ENCODE peak calls at places on chromosomes 6 and 20, in seven cellular contexts. One of them, this sample, is unnamed.

GRCh38 chr6:137707590-137708360 is 159.3 kb upstream of the TNFAIP3 start:
- DNase-seq in HepG2: peak
- DNase-seq in sigmoid colon: peak
- DNase-seq in SK-N-SH: peak
- DNase-seq in stomach: peak
- DNase-seq in GM12891: peak
- DNase-seq in spleen: peak
- DNase-seq in this sample: no peak

GRCh38 chr6:157447735-157448134 is 66.7 kb downstream of the ZDHHC14 start:
- DNase-seq in HepG2: no peak
- DNase-seq in sigmoid colon: no peak
- DNase-seq in SK-N-SH: no peak
- DNase-seq in stomach: no peak
- DNase-seq in GM12891: no peak
- DNase-seq in spleen: no peak
- DNase-seq in this sample: no peak

GRCh38 chr6:84424956-84425355 is 197.5 kb upstream of the CEP162 start:
- DNase-seq in HepG2: no peak
- DNase-seq in sigmoid colon: no peak
- DNase-seq in SK-N-SH: peak
- DNase-seq in stomach: no peak
- DNase-seq in GM12891: no peak
- DNase-seq in spleen: no peak
- DNase-seq in this sample: no peak

GRCh38 chr6:31945507-31946369 is at the start of gene CFB:
- DNase-seq in HepG2: peak
- DNase-seq in sigmoid colon: peak
- DNase-seq in SK-N-SH: no peak
- DNase-seq in stomach: peak
- DNase-seq in GM12891: no peak
- DNase-seq in spleen: peak
- DNase-seq in this sample: no peak

GRCh38 chr6:161792887-161793286 is 519.0 kb upstream of the AGPAT4 start:
- DNase-seq in HepG2: no peak
- DNase-seq in sigmoid colon: no peak
- DNase-seq in SK-N-SH: no peak
- DNase-seq in stomach: no peak
- DNase-seq in GM12891: no peak
- DNase-seq in spleen: no peak
- DNase-seq in this sample: no peak

GRCh38 chr20:24149881-24150307 is 161.3 kb upstream of the GGTLC1 start:
- DNase-seq in HepG2: peak
- DNase-seq in sigmoid colon: no peak
- DNase-seq in SK-N-SH: peak
- DNase-seq in stomach: no peak
- DNase-seq in GM12891: no peak
- DNase-seq in spleen: no peak
- DNase-seq in this sample: no peak

GRCh38 chr6:66189915-66190314 is 482.9 kb upstream of the EYS start:
- DNase-seq in HepG2: peak
- DNase-seq in sigmoid colon: no peak
- DNase-seq in SK-N-SH: no peak
- DNase-seq in stomach: no peak
- DNase-seq in GM12891: no peak
- DNase-seq in spleen: no peak
- DNase-seq in this sample: no peak

GRCh38 chr6:54770328-54770727 is 76.2 kb upstream of the FAM83B start:
- DNase-seq in HepG2: no peak
- DNase-seq in sigmoid colon: no peak
- DNase-seq in SK-N-SH: no peak
- DNase-seq in stomach: no peak
- DNase-seq in GM12891: no peak
- DNase-seq in spleen: no peak
- DNase-seq in this sample: no peak

GRCh38 chr6:11378639-11379038 is 146.2 kb upstream of the NEDD9 start:
- DNase-seq in HepG2: peak
- DNase-seq in sigmoid colon: no peak
- DNase-seq in SK-N-SH: no peak
- DNase-seq in stomach: no peak
- DNase-seq in GM12891: no peak
- DNase-seq in spleen: no peak
- DNase-seq in this sample: no peak

GRCh38 chr20:60984666-60985065 is 267.4 kb upstream of the CDH4 start:
- DNase-seq in HepG2: no peak
- DNase-seq in sigmoid colon: no peak
- DNase-seq in SK-N-SH: no peak
- DNase-seq in stomach: no peak
- DNase-seq in GM12891: no peak
- DNase-seq in spleen: no peak
- DNase-seq in this sample: no peak

GRCh38 chr20:37394543-37395410 is 48.8 kb downstream of the SRC start:
- DNase-seq in HepG2: no peak
- DNase-seq in sigmoid colon: no peak
- DNase-seq in SK-N-SH: peak
- DNase-seq in stomach: no peak
- DNase-seq in GM12891: no peak
- DNase-seq in spleen: peak
- DNase-seq in this sample: no peak
- TF ChIP-seq POLR2AphosphoS5 in HepG2: no peak
- TF ChIP-seq POLR2AphosphoS5 in sigmoid colon: no peak
- TF ChIP-seq POLR2AphosphoS5 in SK-N-SH: no peak
- TF ChIP-seq POLR2AphosphoS5 in stomach: no peak
- TF ChIP-seq POLR2AphosphoS5 in GM12891: no peak
- TF ChIP-seq POLR2AphosphoS5 in spleen: no peak
- TF ChIP-seq POLR2AphosphoS5 in this sample: no peak

GRCh38 chr6:25301358-25301757 is 22.2 kb downstream of the CARMIL1 start:
- DNase-seq in HepG2: no peak
- DNase-seq in sigmoid colon: no peak
- DNase-seq in SK-N-SH: no peak
- DNase-seq in stomach: no peak
- DNase-seq in GM12891: no peak
- DNase-seq in spleen: no peak
- DNase-seq in this sample: no peak

GRCh38 chr6:25303234-25303633 is 24.1 kb downstream of the CARMIL1 start:
- DNase-seq in HepG2: no peak
- DNase-seq in sigmoid colon: no peak
- DNase-seq in SK-N-SH: no peak
- DNase-seq in stomach: no peak
- DNase-seq in GM12891: no peak
- DNase-seq in spleen: no peak
- DNase-seq in this sample: no peak

GRCh38 chr6:25302156-25302555 is 23.0 kb downstream of the CARMIL1 start:
- DNase-seq in HepG2: no peak
- DNase-seq in sigmoid colon: no peak
- DNase-seq in SK-N-SH: no peak
- DNase-seq in stomach: no peak
- DNase-seq in GM12891: no peak
- DNase-seq in spleen: no peak
- DNase-seq in this sample: no peak

GRCh38 chr6:25306379-25306778 is 27.2 kb downstream of the CARMIL1 start:
- DNase-seq in HepG2: no peak
- DNase-seq in sigmoid colon: no peak
- DNase-seq in SK-N-SH: no peak
- DNase-seq in stomach: no peak
- DNase-seq in GM12891: no peak
- DNase-seq in spleen: no peak
- DNase-seq in this sample: no peak

GRCh38 chr6:25302677-25303128 is 23.5 kb downstream of the CARMIL1 start:
- DNase-seq in HepG2: no peak
- DNase-seq in sigmoid colon: no peak
- DNase-seq in SK-N-SH: no peak
- DNase-seq in stomach: no peak
- DNase-seq in GM12891: no peak
- DNase-seq in spleen: no peak
- DNase-seq in this sample: no peak
- TF ChIP-seq POLR2AphosphoS5 in HepG2: no peak
- TF ChIP-seq POLR2AphosphoS5 in sigmoid colon: no peak
- TF ChIP-seq POLR2AphosphoS5 in SK-N-SH: no peak
- TF ChIP-seq POLR2AphosphoS5 in stomach: peak
- TF ChIP-seq POLR2AphosphoS5 in GM12891: no peak
- TF ChIP-seq POLR2AphosphoS5 in spleen: no peak
- TF ChIP-seq POLR2AphosphoS5 in this sample: no peak

GRCh38 chr6:132820629-132821381 is 6.4 kb downstream of the RPS12 start:
- DNase-seq in HepG2: peak
- DNase-seq in sigmoid colon: no peak
- DNase-seq in SK-N-SH: no peak
- DNase-seq in stomach: no peak
- DNase-seq in GM12891: no peak
- DNase-seq in spleen: no peak
- DNase-seq in this sample: no peak

GRCh38 chr6:132817554-132818403 is 3.4 kb downstream of the RPS12 start:
- DNase-seq in HepG2: peak
- DNase-seq in sigmoid colon: no peak
- DNase-seq in SK-N-SH: no peak
- DNase-seq in stomach: no peak
- DNase-seq in GM12891: no peak
- DNase-seq in spleen: no peak
- DNase-seq in this sample: no peak

GRCh38 chr6:132819405-132820145 is 5.2 kb downstream of the RPS12 start:
- DNase-seq in HepG2: peak
- DNase-seq in sigmoid colon: no peak
- DNase-seq in SK-N-SH: no peak
- DNase-seq in stomach: no peak
- DNase-seq in GM12891: no peak
- DNase-seq in spleen: no peak
- DNase-seq in this sample: no peak

GRCh38 chr6:132816665-132817064 is 2.3 kb downstream of the RPS12 start:
- DNase-seq in HepG2: peak
- DNase-seq in sigmoid colon: no peak
- DNase-seq in SK-N-SH: no peak
- DNase-seq in stomach: no peak
- DNase-seq in GM12891: no peak
- DNase-seq in spleen: no peak
- DNase-seq in this sample: no peak

GRCh38 chr6:132818404-132819359 is 4.3 kb downstream of the RPS12 start:
- DNase-seq in HepG2: peak
- DNase-seq in sigmoid colon: no peak
- DNase-seq in SK-N-SH: no peak
- DNase-seq in stomach: no peak
- DNase-seq in GM12891: no peak
- DNase-seq in spleen: no peak
- DNase-seq in this sample: no peak
- TF ChIP-seq POLR2AphosphoS5 in HepG2: peak
- TF ChIP-seq POLR2AphosphoS5 in sigmoid colon: no peak
- TF ChIP-seq POLR2AphosphoS5 in SK-N-SH: peak
- TF ChIP-seq POLR2AphosphoS5 in stomach: no peak
- TF ChIP-seq POLR2AphosphoS5 in GM12891: peak
- TF ChIP-seq POLR2AphosphoS5 in spleen: peak
- TF ChIP-seq POLR2AphosphoS5 in this sample: peak

GRCh38 chr20:49889943-49890650 is 25.2 kb downstream of the SPATA2 start:
- DNase-seq in HepG2: no peak
- DNase-seq in sigmoid colon: peak
- DNase-seq in SK-N-SH: no peak
- DNase-seq in stomach: peak
- DNase-seq in GM12891: no peak
- DNase-seq in spleen: no peak
- DNase-seq in this sample: no peak

GRCh38 chr20:49887251-49887827 is 28.0 kb downstream of the SPATA2 start:
- DNase-seq in HepG2: no peak
- DNase-seq in sigmoid colon: peak
- DNase-seq in SK-N-SH: no peak
- DNase-seq in stomach: no peak
- DNase-seq in GM12891: no peak
- DNase-seq in spleen: peak
- DNase-seq in this sample: no peak

GRCh38 chr20:49889245-49889942 is 25.9 kb downstream of the SPATA2 start:
- DNase-seq in HepG2: no peak
- DNase-seq in sigmoid colon: peak
- DNase-seq in SK-N-SH: no peak
- DNase-seq in stomach: peak
- DNase-seq in GM12891: no peak
- DNase-seq in spleen: no peak
- DNase-seq in this sample: no peak

GRCh38 chr20:49887828-49888340 is 27.4 kb downstream of the SPATA2 start:
- DNase-seq in HepG2: no peak
- DNase-seq in sigmoid colon: peak
- DNase-seq in SK-N-SH: no peak
- DNase-seq in stomach: no peak
- DNase-seq in GM12891: no peak
- DNase-seq in spleen: no peak
- DNase-seq in this sample: no peak

GRCh38 chr20:49888341-49889244 is 26.7 kb downstream of the SPATA2 start:
- DNase-seq in HepG2: peak
- DNase-seq in sigmoid colon: peak
- DNase-seq in SK-N-SH: peak
- DNase-seq in stomach: peak
- DNase-seq in GM12891: peak
- DNase-seq in spleen: peak
- DNase-seq in this sample: peak
- TF ChIP-seq POLR2AphosphoS5 in HepG2: no peak
- TF ChIP-seq POLR2AphosphoS5 in sigmoid colon: no peak
- TF ChIP-seq POLR2AphosphoS5 in SK-N-SH: no peak
- TF ChIP-seq POLR2AphosphoS5 in stomach: no peak
- TF ChIP-seq POLR2AphosphoS5 in GM12891: no peak
- TF ChIP-seq POLR2AphosphoS5 in spleen: no peak
- TF ChIP-seq POLR2AphosphoS5 in this sample: no peak

DNA sequence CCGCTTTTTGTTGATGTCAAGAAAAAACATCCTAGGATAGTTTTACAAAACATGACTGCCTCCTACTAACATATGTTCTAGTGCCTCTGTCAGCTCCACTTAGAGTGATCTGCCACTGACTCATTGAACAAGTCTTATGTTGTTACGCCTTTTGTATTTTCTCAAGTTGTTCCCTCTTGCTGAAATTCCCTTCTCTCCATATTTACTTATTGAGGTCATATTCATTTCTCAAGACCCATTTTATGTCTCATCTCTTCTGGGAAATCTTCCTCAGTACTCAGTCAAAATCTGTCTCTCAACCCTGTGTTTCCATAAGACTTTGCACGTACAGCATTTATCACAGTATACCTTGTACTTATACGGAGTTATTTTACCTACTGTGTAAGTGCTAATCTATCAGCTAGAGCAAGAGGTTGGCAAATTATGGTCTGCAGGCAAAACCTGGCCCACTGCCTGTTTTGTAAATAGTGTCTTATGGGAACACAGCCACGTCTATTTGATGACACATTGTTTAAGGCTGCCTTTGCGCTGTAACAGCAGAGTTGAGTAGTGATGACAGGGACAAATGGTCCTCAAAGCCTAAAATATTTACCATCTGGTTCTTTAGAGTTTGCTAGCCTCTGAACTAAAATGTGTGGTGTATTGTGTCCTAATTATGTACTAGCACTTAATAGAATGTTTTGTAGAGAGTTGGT is 83.4 kb downstream of the ADGRB3 start:
- DNase-seq in HepG2: no peak
- DNase-seq in sigmoid colon: no peak
- DNase-seq in SK-N-SH: no peak
- DNase-seq in stomach: no peak
- DNase-seq in GM12891: no peak
- DNase-seq in spleen: no peak
- DNase-seq in this sample: no peak
- TF ChIP-seq POLR2AphosphoS5 in HepG2: no peak
- TF ChIP-seq POLR2AphosphoS5 in sigmoid colon: no peak
- TF ChIP-seq POLR2AphosphoS5 in SK-N-SH: no peak
- TF ChIP-seq POLR2AphosphoS5 in stomach: no peak
- TF ChIP-seq POLR2AphosphoS5 in GM12891: no peak
- TF ChIP-seq POLR2AphosphoS5 in spleen: no peak
- TF ChIP-seq POLR2AphosphoS5 in this sample: no peak

This sample was measured in GM12892.